ENCODE peak calls at places on chromosomes 4 and X, in six cellular contexts. T is GM12865, E is neural crest cell, S is glutamatergic neuron, Y is LNCaP clone FGC, M is sigmoid colon. B is an unnamed sample.

GRCh38 chrX:154420402-154420756 is 8.1 kb upstream of the ATP6AP1 start:
- DNase-seq in T (no peak), E (no peak), S (no peak), Y (no peak), M (no peak), B (no peak)

GRCh38 chrX:9765737-9766098 is at the start of gene GPR143:
- DNase-seq in T (no peak), E (no peak), S (no peak), Y (no peak), M (no peak), B (no peak)

GRCh38 chr4:183888564-183888963 is 16.5 kb upstream of the STOX2 start:
- DNase-seq in T (no peak), E (no peak), S (no peak), Y (no peak), M (no peak), B (no peak)

GRCh38 chrX:136710324-136710951 is 62.5 kb downstream of the CD40LG start:
- DNase-seq in T (peak; percentile 61), E (no peak), S (no peak), Y (no peak), M (no peak), B (no peak)

GRCh38 chr4:61580721-61581377 is 380.7 kb downstream of the ADGRL3 start:
- DNase-seq in T (no peak), E (no peak), S (no peak), Y (no peak), M (no peak), B (no peak)

GRCh38 chr4:73341454-73341853 is 62.6 kb upstream of the ALB start:
- DNase-seq in T (peak; percentile 50), E (peak; percentile 22), S (peak; percentile 38), Y (peak; percentile 37), M (no peak), B (peak; percentile 50)

GRCh38 chrX:74262472-74263209 is 41.3 kb upstream of the ZCCHC13 start:
- DNase-seq in T (no peak), E (no peak), S (no peak), Y (no peak), M (no peak), B (no peak)

GRCh38 chr4:15197005-15197404 is 194.7 kb downstream of the CPEB2 start:
- DNase-seq in T (peak; percentile 3), E (peak; percentile 4), S (peak; percentile 32), Y (no peak), M (no peak), B (peak; percentile 21)

GRCh38 chr4:143352720-143353119 is 16.0 kb downstream of the GAB1 start:
- DNase-seq in T (no peak), E (no peak), S (no peak), Y (no peak), M (no peak), B (no peak)

GRCh38 chrX:48806088-48806487 is 4.2 kb downstream of the HDAC6 start:
- DNase-seq in T (peak; percentile 7), E (no peak), S (no peak), Y (no peak), M (no peak), B (no peak)
- TF ChIP-seq CTCF in T (no peak), E (no peak), S (no peak), Y (no peak), M (no peak), B (no peak)

GRCh38 chr4:112633477-112634235 is 3.1 kb downstream of the ZGRF1 start:
- DNase-seq in T (peak; percentile 40), E (no peak), S (no peak), Y (no peak), M (no peak), B (no peak)
- TF ChIP-seq CTCF in T (peak; percentile 40), E (peak; percentile 75), S (peak; percentile 47), Y (peak; percentile 49), M (peak; percentile 47), B (peak; percentile 33)

GRCh38 chrX:13001097-13001496 is 26.2 kb downstream of the TMSB4X start:
- DNase-seq in T (no peak), E (no peak), S (no peak), Y (no peak), M (no peak), B (no peak)

GRCh38 chrX:12997898-12998687 is 23.2 kb downstream of the TMSB4X start:
- DNase-seq in T (peak; percentile 32), E (peak; percentile 5), S (no peak), Y (no peak), M (no peak), B (no peak)

GRCh38 chrX:13001961-13002671 is 27.2 kb downstream of the TMSB4X start:
- DNase-seq in T (no peak), E (no peak), S (no peak), Y (no peak), M (no peak), B (no peak)

GRCh38 chrX:12999422-12999821 is 24.5 kb downstream of the TMSB4X start:
- DNase-seq in T (peak; percentile 83), E (no peak), S (no peak), Y (no peak), M (no peak), B (no peak)

DNA sequence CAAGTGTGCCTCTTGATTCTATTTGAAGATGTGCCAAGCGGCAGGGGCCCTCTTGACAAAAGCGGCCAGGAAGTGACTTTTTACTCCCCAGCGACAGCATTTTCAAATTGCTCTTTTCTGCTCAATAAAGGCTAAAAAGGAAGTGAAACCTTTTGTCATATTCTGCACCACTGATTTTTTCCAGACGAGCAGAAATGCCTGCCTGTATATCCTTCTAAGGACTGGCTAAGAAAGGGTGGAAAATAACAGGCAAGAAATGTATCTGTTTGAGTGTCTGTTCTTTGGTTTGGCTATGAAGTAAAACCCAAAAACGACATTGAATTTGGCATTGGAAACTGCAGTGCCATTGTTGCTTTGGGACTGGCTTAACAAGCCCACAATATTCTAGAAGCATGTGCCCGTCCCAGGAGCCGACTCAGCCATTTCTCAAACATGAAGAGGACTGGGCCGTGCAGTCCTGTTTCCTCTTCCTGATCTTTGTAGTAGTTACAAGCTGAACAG is 25.5 kb downstream of the TMSB4X start:
- DNase-seq in T (peak; percentile 82), E (no peak), S (no peak), Y (no peak), M (no peak), B (no peak)
- TF ChIP-seq CTCF in T (no peak), E (no peak), S (no peak), Y (no peak), M (no peak), B (no peak)

GRCh38 chrX:85630901-85631300 is 251.4 kb upstream of the POF1B start:
- DNase-seq in T (no peak), E (no peak), S (no peak), Y (no peak), M (no peak), B (no peak)

GRCh38 chrX:85622635-85623034 is 243.2 kb upstream of the POF1B start:
- DNase-seq in T (no peak), E (no peak), S (no peak), Y (no peak), M (no peak), B (no peak)

DNA sequence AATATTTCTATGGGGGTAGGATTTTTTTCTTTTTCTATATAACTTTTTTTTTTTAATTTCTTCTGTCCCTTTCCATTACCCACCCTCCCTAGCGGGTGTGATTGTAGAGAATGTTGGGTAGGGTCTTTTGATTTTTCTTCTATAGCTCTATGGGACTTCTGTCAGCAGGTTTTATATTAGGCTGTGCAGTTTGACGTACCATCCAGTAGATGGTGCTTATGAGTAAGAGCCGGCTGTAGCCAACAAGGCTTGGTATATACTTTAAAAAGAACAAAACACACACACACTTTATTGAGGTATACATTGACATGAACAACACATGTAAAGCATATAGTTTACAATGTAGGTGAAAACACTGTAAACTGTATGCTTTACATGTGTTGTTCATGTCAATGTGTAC is 247.9 kb upstream of the POF1B start:
- DNase-seq in T (peak; percentile 1), E (no peak), S (no peak), Y (no peak), M (no peak), B (no peak)
- TF ChIP-seq CTCF in T (peak; percentile 39), E (peak; percentile 58), S (peak; percentile 45), Y (peak; percentile 49), M (peak; percentile 15), B (peak; percentile 31)

GRCh38 chr4:161952382-161952781 is 211.4 kb downstream of the FSTL5 start:
- DNase-seq in T (no peak), E (no peak), S (no peak), Y (peak; percentile 4), M (no peak), B (no peak)
- TF ChIP-seq CTCF in T (peak; percentile 4), E (no peak), S (no peak), Y (peak; percentile 43), M (no peak), B (no peak)

B was measured in endothelial cell.